ENCODE peak calls at places on chromosomes 12 and 14, in six cellular contexts. N, A, I, E, W and O are unnamed samples.

GRCh38 chr14:52063107-52063506 is 5.8 kb downstream of the NID2 start:
- DNase-seq in N (peak), A (peak), I (no peak), E (no peak), W (peak), O (peak)

GRCh38 chr12:53052419-53053222 is 2.8 kb downstream of the TNS2 start:
- DNase-seq in N (no peak), A (peak), I (no peak), E (no peak), W (no peak), O (peak)

GRCh38 chr14:65794674-65795279 is 382.2 kb downstream of the FUT8 start:
- DNase-seq in N (no peak), A (no peak), I (no peak), E (no peak), W (no peak), O (no peak)

GRCh38 chr12:85805654-85806053 is 30.6 kb downstream of the RASSF9 start:
- DNase-seq in N (no peak), A (peak), I (no peak), E (no peak), W (no peak), O (no peak)

GRCh38 chr14:103188691-103189480 is 65.6 kb downstream of the TNFAIP2 start:
- DNase-seq in N (peak), A (peak), I (peak), E (no peak), W (peak), O (peak)

GRCh38 chr12:77938301-77938700 is 107.6 kb downstream of the NAV3 start:
- DNase-seq in N (no peak), A (peak), I (no peak), E (no peak), W (no peak), O (no peak)

GRCh38 chr12:3271146-3271545 is 194.0 kb downstream of the TSPAN9 start:
- DNase-seq in N (no peak), A (no peak), I (no peak), E (no peak), W (no peak), O (no peak)

GRCh38 chr14:34180428-34180827 is 229.6 kb upstream of the EGLN3 start:
- DNase-seq in N (no peak), A (no peak), I (no peak), E (no peak), W (no peak), O (no peak)

GRCh38 chr12:48824112-48824511 is 5.8 kb downstream of the CACNB3 start:
- DNase-seq in N (peak), A (no peak), I (no peak), E (peak), W (no peak), O (no peak)

GRCh38 chr12:89663577-89664357 is 44.9 kb downstream of the ATP2B1 start:
- DNase-seq in N (no peak), A (peak), I (no peak), E (peak), W (peak), O (no peak)

GRCh38 chr12:6326316-6326959 is 15.4 kb downstream of the TNFRSF1A start:
- DNase-seq in N (peak), A (peak), I (peak), E (peak), W (peak), O (peak)

GRCh38 chr12:132806857-132807256 is 21.8 kb downstream of the GOLGA3 start:
- DNase-seq in N (no peak), A (peak), I (no peak), E (no peak), W (no peak), O (no peak)

GRCh38 chr12:54549774-54550451 is 512 bp downstream of the PDE1B start:
- DNase-seq in N (peak), A (peak), I (peak), E (no peak), W (no peak), O (no peak)

GRCh38 chr14:37594916-37595808 is at the start of the genes FOXA1 and TTC6:
- DNase-seq in N (peak), A (peak), I (peak), E (peak), W (peak), O (peak)

GRCh38 chr12:20950248-20950647 is 139.7 kb downstream of the SLCO1B3 start:
- DNase-seq in N (peak), A (peak), I (peak), E (peak), W (peak), O (peak)

GRCh38 chr14:42112108-42112507 is 505.4 kb downstream of the LRFN5 start:
- DNase-seq in N (no peak), A (peak), I (no peak), E (no peak), W (no peak), O (no peak)
- H2AFZ ChIP-seq in N (no peak), A (no peak), I (no peak), E (no peak), W (no peak), O (no peak)

DNA sequence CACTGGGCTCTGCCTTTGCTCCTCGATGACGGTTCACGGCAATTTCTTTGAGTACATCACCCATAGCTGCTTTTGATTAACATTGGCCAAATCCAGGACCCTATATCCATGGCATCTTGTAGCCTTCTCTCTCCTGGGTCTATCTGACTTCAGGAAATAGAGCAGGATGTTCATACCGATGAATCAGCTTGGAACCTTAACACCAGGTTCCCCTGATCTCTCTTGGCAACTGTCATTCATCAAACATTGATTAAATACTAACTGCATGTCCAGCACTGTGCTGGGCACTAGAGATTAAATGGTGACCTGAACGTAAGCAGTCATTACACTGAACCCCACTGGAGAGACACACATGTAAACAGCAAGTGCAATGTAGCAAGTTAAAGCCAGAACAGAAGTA is 77.0 kb upstream of the MED13L start:
- DNase-seq in N (no peak), A (no peak), I (no peak), E (no peak), W (no peak), O (no peak)
- H3K4me3 ChIP-seq in N (no peak), A (no peak), I (no peak), E (no peak), W (no peak), O (no peak)

GRCh38 chr12:103905730-103906349 is 24.4 kb upstream of the HSP90B1 start:
- DNase-seq in N (no peak), A (no peak), I (no peak), E (no peak), W (no peak), O (no peak)

GRCh38 chr12:103903979-103904378 is 26.2 kb upstream of the HSP90B1 start:
- DNase-seq in N (no peak), A (no peak), I (no peak), E (no peak), W (no peak), O (no peak)

GRCh38 chr12:103901518-103902173 is 28.6 kb upstream of the HSP90B1 start:
- DNase-seq in N (no peak), A (no peak), I (no peak), E (no peak), W (no peak), O (no peak)
- H2AFZ ChIP-seq in N (peak), A (no peak), I (no peak), E (no peak), W (no peak), O (no peak)

DNA sequence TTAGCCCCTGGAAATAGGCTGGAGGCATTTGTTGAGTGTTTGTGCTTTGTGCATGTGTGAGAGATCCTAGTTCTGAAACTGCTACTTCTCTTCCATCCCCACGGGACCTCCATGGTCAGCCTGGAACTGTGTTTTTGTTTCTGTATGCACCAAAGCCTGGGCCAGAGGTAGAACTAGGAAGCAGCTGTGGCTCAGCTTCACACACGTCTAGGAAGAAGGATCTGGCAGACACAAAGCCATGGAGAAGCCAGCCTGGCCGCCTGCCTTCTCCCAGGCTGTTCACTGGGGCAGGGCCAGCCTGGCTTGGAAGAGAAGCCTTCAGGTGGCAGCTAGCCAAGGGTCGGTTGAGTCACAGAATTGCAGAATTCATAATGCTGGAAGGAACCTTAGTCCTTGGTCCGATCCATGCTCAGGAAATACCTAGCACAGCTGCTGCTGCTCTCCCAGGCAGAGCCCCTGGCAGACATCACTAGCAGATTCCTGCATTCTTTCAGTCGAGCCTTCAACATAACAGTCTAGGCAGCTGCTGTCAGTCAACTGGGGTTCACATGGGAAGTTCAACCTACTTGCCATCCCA is 27.0 kb downstream of the RIN3 start:
- DNase-seq in N (peak), A (peak), I (no peak), E (no peak), W (peak), O (peak)
- H3K4me3 ChIP-seq in N (no peak), A (peak), I (no peak), E (no peak), W (no peak), O (no peak)

GRCh38 chr12:71954861-71955260 is 16.2 kb downstream of the TPH2 start:
- DNase-seq in N (no peak), A (no peak), I (no peak), E (no peak), W (no peak), O (no peak)

GRCh38 chr12:71958056-71958455 is 19.4 kb downstream of the TPH2 start:
- DNase-seq in N (no peak), A (peak), I (no peak), E (no peak), W (no peak), O (no peak)

GRCh38 chr12:71958457-71958856 is 19.8 kb downstream of the TPH2 start:
- DNase-seq in N (no peak), A (peak), I (no peak), E (no peak), W (no peak), O (no peak)

GRCh38 chr12:71954040-71954649 is 15.5 kb downstream of the TPH2 start:
- DNase-seq in N (no peak), A (no peak), I (no peak), E (no peak), W (no peak), O (no peak)

DNA sequence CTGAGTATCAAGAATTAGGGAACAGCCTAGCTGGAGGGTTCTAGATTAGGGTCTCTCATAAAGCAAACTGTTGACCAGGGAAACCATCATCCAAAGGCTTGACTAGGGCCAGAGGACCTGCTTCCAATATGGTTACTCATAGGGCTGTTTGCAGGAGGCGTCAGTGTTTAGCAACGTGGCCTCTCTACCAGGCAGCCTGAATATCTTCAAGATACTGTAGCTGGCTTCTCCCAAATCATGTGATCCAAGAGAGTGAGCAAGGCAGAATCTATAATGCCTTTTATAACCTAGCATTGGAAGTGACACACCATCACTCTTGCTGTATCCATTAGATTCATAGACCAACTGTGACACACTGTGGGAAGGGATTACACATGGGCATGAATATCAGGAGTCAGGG is 17.3 kb downstream of the TPH2 start:
- DNase-seq in N (no peak), A (peak), I (no peak), E (no peak), W (no peak), O (no peak)
- H2AFZ ChIP-seq in N (no peak), A (peak), I (no peak), E (no peak), W (no peak), O (no peak)

DNA sequence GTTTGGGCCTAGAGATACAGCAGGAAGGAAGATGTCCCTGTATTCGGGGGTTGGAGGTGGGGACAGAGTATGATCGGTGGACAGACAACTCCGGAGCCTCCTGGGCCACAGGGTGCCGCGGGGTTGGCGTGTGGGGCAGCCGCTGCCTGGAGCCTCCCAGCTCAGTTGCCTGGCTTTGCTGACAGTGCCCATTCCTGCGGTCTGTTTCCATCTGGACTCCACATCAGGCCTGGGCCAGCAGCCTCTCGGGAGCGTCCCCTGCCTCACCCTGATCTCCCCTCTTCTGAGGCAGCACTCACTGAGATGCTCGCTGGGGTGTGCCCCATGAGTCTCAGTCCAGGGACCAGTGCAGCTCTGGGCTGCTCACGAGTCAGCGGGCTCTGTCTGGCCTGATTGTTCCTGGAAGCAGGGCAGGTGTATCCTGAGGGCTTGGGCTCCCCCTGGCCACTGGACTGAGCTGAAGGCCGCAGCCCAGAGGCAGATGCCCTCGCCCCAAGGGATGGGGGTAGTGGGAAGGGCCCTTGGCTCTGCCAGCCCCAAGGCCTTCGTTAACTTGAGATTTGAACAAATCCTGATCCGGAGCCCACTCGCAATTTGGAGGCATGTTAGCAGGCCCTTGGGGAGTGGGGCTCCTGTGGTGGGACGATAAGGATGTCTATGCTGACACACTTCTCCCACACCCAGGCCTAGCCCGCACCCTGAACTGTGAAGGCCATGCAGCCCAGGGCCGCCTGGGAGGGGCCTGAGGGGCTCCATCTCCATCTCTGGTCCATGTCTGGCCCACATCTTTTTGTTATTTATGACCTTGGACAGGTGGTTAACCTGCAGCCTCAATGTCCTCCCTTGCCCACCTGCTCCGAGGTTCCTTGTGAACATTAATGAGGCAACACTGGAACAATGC is 7.5 kb downstream of the HIP1R start:
- DNase-seq in N (no peak), A (no peak), I (no peak), E (no peak), W (peak), O (peak)
- H3K4me3 ChIP-seq in N (no peak), A (no peak), I (no peak), E (no peak), W (no peak), O (no peak)

DNA sequence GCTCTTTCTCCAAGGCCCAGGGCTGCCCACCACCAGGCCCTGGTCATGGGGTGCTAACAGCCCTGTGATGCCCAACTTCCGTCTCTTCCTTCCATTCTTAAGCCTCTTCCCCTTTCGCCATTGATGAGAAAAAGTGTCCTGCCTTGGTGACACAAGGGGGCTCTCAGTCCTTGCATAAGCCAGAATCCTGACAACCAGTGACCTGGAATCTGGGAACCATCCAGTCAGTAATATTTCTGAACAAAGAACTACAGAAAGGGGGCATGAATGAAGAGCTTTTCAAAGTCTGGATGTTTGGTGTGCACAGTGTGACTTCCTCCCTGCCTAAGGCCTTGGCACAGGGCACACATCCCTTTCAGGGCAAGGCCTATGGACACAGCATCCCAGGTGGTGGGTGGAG is 49.7 kb upstream of the GPATCH2L start:
- DNase-seq in N (no peak), A (no peak), I (no peak), E (no peak), W (no peak), O (no peak)
- H2AFZ ChIP-seq in N (no peak), A (no peak), I (no peak), E (no peak), W (no peak), O (no peak)

DNA sequence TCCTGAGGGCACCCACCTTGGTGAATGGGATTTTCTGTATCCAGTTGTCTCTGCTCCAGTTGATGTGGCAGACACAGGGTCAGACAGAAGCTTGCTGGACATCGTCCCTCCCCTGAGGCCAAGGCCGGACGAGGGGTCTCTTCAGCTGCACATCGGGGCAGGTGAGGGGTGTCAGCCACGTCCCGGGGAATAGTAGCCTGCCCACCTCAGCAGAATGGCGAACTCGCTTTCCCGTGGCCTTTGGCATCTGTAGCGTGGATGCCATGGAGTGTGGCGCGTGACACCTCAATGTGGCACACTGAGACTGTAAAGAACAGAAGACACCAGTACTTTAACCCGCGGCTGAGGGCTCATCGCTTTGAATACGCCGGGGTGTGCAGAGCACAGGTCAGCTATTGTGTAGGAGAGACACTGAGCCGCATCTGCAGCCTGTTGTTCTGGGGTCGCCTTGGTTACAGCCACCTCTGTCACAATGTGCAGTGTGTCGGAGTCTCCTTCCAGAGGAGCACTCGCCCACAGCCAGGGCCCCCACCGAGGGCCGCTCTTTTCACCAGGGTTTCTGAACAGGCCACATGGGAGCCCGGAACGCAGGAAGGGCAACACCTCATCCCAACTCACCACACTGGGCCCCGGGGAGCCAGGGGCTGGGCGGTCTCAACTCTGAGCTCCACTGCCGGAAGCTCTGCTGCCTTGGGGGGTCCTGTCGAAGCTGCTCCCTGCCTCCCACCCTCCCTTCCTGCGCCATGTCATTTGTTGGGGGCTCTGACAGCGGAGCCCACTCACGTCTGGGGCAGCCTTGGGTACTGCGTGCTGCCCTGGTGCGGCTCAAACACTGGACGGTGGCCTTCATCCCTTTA is 77.0 kb downstream of the ADGRD1 start:
- DNase-seq in N (no peak), A (no peak), I (peak), E (no peak), W (no peak), O (no peak)
- H3K4me3 ChIP-seq in N (no peak), A (no peak), I (no peak), E (no peak), W (no peak), O (no peak)

DNA sequence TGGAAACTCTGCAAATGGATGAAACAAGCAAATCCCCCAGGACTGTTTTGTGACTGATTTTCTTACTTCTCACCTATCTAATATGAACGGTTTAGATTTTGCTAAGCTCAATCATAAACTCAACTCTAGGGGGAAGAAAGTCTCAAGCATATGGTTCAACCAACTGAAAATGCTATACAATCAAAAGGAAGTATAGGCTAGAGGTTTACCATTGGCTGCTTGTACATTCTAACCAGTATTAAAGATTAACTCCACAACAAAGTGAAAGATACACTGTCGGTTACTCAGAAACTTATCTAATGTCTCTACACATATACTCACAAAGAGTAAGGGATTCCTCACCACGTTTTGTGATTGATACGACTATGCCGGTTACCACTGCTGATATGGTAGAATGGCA is 281.8 kb upstream of the SOX5 start:
- DNase-seq in N (no peak), A (no peak), I (no peak), E (no peak), W (no peak), O (no peak)
- H2AFZ ChIP-seq in N (no peak), A (no peak), I (no peak), E (no peak), W (no peak), O (no peak)